ENCODE peak calls at places on chromosomes 1 and 21, in eight cellular contexts. H, K, W, J, N, F, S and A are unnamed samples.

GRCh38 chr1:74427676-74428075 is 84.7 kb downstream of the LRRC53 start:
- DNase-seq in H (no peak), K (no peak), W (no peak), J (no peak), N (peak), F (no peak), S (no peak), A (no peak)

GRCh38 chr1:95042286-95042685 is 30.5 kb downstream of the ALG14 start:
- DNase-seq in H (no peak), K (no peak), W (no peak), J (no peak), N (no peak), F (no peak), S (no peak), A (no peak)

GRCh38 chr1:236895665-236896387 is 100.7 kb downstream of the MTR start:
- DNase-seq in H (no peak), K (no peak), W (no peak), J (no peak), N (no peak), F (peak), S (no peak), A (peak)

GRCh38 chr1:168408531-168409242 is 128.0 kb downstream of the TBX19 start:
- DNase-seq in H (no peak), K (peak), W (no peak), J (no peak), N (peak), F (no peak), S (no peak), A (no peak)

GRCh38 chr1:31191281-31191680 is 48.4 kb downstream of the NKAIN1 start:
- DNase-seq in H (no peak), K (no peak), W (no peak), J (no peak), N (no peak), F (no peak), S (no peak), A (no peak)

GRCh38 chr21:45267390-45267760 is 20.3 kb downstream of the POFUT2 start:
- DNase-seq in H (no peak), K (no peak), W (no peak), J (no peak), N (no peak), F (no peak), S (no peak), A (no peak)

GRCh38 chr1:226643701-226644540 is 95.2 kb downstream of the ITPKB start:
- DNase-seq in H (no peak), K (no peak), W (no peak), J (no peak), N (no peak), F (peak), S (peak), A (peak)

GRCh38 chr1:2455757-2456156 is 20.3 kb upstream of the PLCH2 start:
- DNase-seq in H (no peak), K (no peak), W (no peak), J (no peak), N (no peak), F (no peak), S (no peak), A (no peak)

GRCh38 chr1:228150458-228151169 is 884 bp downstream of the GJC2 start:
- DNase-seq in H (no peak), K (no peak), W (peak), J (no peak), N (peak), F (peak), S (peak), A (peak)

GRCh38 chr1:183970516-183971300 is 66.8 kb downstream of the COLGALT2 start:
- DNase-seq in H (no peak), K (no peak), W (no peak), J (no peak), N (no peak), F (no peak), S (no peak), A (no peak)

GRCh38 chr1:39478536-39478935 is 12.9 kb upstream of the BMP8A start:
- DNase-seq in H (no peak), K (no peak), W (no peak), J (no peak), N (no peak), F (no peak), S (no peak), A (no peak)

GRCh38 chr1:63843884-63844283 is 70.1 kb downstream of the ROR1 start:
- DNase-seq in H (no peak), K (no peak), W (no peak), J (no peak), N (no peak), F (no peak), S (no peak), A (no peak)

GRCh38 chr1:160806109-160806665 is 10.2 kb downstream of the LY9 start:
- DNase-seq in H (no peak), K (no peak), W (no peak), J (no peak), N (no peak), F (no peak), S (no peak), A (no peak)

GRCh38 chr1:46394108-46394871 is at the start of gene FAAH:
- DNase-seq in H (no peak), K (peak), W (no peak), J (no peak), N (peak), F (peak), S (peak), A (peak)

GRCh38 chr1:86194491-86195034 is 38.0 kb upstream of the COL24A1 start:
- DNase-seq in H (no peak), K (no peak), W (no peak), J (no peak), N (peak), F (no peak), S (no peak), A (no peak)

GRCh38 chr1:202016022-202016624 is 5.7 kb downstream of the ELF3 start:
- DNase-seq in H (no peak), K (no peak), W (peak), J (no peak), N (peak), F (no peak), S (no peak), A (no peak)

GRCh38 chr1:208531003-208531750 is 287.0 kb upstream of the PLXNA2 start:
- DNase-seq in H (peak), K (no peak), W (no peak), J (no peak), N (no peak), F (no peak), S (no peak), A (peak)

GRCh38 chr1:235068155-235069121 is 60.2 kb downstream of the TOMM20 start:
- DNase-seq in H (no peak), K (no peak), W (no peak), J (no peak), N (peak), F (no peak), S (no peak), A (no peak)

GRCh38 chr1:46393510-46393909 is 607 bp upstream of the FAAH start:
- DNase-seq in H (no peak), K (no peak), W (no peak), J (no peak), N (no peak), F (no peak), S (no peak), A (no peak)

GRCh38 chr1:200275816-200276453 is 133.9 kb downstream of the ZNF281 start:
- DNase-seq in H (no peak), K (no peak), W (no peak), J (no peak), N (no peak), F (no peak), S (no peak), A (no peak)

GRCh38 chr1:145879775-145880174 is 5.9 kb downstream of the ANKRD35 start:
- DNase-seq in H (peak), K (no peak), W (no peak), J (no peak), N (no peak), F (no peak), S (no peak), A (no peak)

GRCh38 chr1:116666747-116667576 is 571 bp downstream of the IGSF3 start:
- DNase-seq in H (peak), K (no peak), W (no peak), J (no peak), N (no peak), F (no peak), S (no peak), A (no peak)

GRCh38 chr1:183051546-183051945 is 28.3 kb downstream of the LAMC1 start:
- DNase-seq in H (no peak), K (no peak), W (no peak), J (no peak), N (no peak), F (no peak), S (no peak), A (no peak)

GRCh38 chr1:110636149-110636935 is 30.2 kb upstream of the KCNA2 start:
- DNase-seq in H (no peak), K (no peak), W (no peak), J (no peak), N (no peak), F (no peak), S (no peak), A (no peak)

GRCh38 chr1:168507271-168507670 is 36.5 kb downstream of the XCL2 start:
- DNase-seq in H (no peak), K (no peak), W (no peak), J (no peak), N (no peak), F (no peak), S (no peak), A (no peak)

GRCh38 chr1:52237430-52237829 is 95.5 kb downstream of the ZFYVE9 start:
- DNase-seq in H (no peak), K (no peak), W (peak), J (no peak), N (peak), F (no peak), S (no peak), A (no peak)

GRCh38 chr1:165449121-165449520 is 4.2 kb upstream of the RXRG start:
- DNase-seq in H (no peak), K (no peak), W (no peak), J (no peak), N (no peak), F (no peak), S (no peak), A (no peak)

GRCh38 chr1:61851849-61852692 is 109.8 kb downstream of the PATJ start:
- DNase-seq in H (peak), K (no peak), W (peak), J (no peak), N (peak), F (no peak), S (no peak), A (no peak)

GRCh38 chr1:51316113-51316763 is 14.1 kb downstream of the TTC39A start:
- DNase-seq in H (peak), K (no peak), W (no peak), J (no peak), N (no peak), F (no peak), S (no peak), A (no peak)

GRCh38 chr1:231918239-231919015 is 291.8 kb downstream of the DISC1 start:
- DNase-seq in H (no peak), K (no peak), W (peak), J (no peak), N (peak), F (no peak), S (no peak), A (no peak)

GRCh38 chr1:153667439-153667838 is 3.4 kb downstream of the ILF2 start:
- DNase-seq in H (no peak), K (no peak), W (no peak), J (no peak), N (no peak), F (no peak), S (no peak), A (no peak)

GRCh38 chr1:68011786-68012375 is 38.5 kb downstream of the DIRAS3 start:
- DNase-seq in H (no peak), K (no peak), W (no peak), J (no peak), N (peak), F (no peak), S (no peak), A (no peak)

GRCh38 chr1:2917284-2917683 is 104.0 kb upstream of the ACTRT2 start:
- DNase-seq in H (no peak), K (no peak), W (no peak), J (no peak), N (no peak), F (no peak), S (no peak), A (no peak)

GRCh38 chr21:31720739-31721138 is 11.2 kb downstream of the SCAF4 start:
- DNase-seq in H (no peak), K (no peak), W (no peak), J (no peak), N (no peak), F (no peak), S (no peak), A (no peak)